ENCODE peak calls at places on chromosomes 3 and 15, in six cellular contexts. One of them, this sample, is unnamed.

GRCh38 chr3:154904328-154904727 is 175.8 kb upstream of the MME start:
- DNase-seq in NCI-H1105: no peak
- DNase-seq in astrocyte of the spinal cord: peak
- DNase-seq in AG09319: no peak
- DNase-seq in fibroblast of the aortic adventitia: peak
- DNase-seq in activated CD4-positive, alpha-beta memory T cell treated with anti-CD3 and anti-CD28 coated beads for 36 hours: no peak
- DNase-seq in this sample: no peak

GRCh38 chr15:48021336-48022086 is 99.3 kb upstream of the SLC24A5 start:
- DNase-seq in NCI-H1105: no peak
- DNase-seq in astrocyte of the spinal cord: peak
- DNase-seq in AG09319: no peak
- DNase-seq in fibroblast of the aortic adventitia: no peak
- DNase-seq in activated CD4-positive, alpha-beta memory T cell treated with anti-CD3 and anti-CD28 coated beads for 36 hours: no peak
- DNase-seq in this sample: no peak

GRCh38 chr3:113166719-113167492 is 44.5 kb upstream of the BOC start:
- DNase-seq in NCI-H1105: peak
- DNase-seq in astrocyte of the spinal cord: peak
- DNase-seq in AG09319: peak
- DNase-seq in fibroblast of the aortic adventitia: peak
- DNase-seq in activated CD4-positive, alpha-beta memory T cell treated with anti-CD3 and anti-CD28 coated beads for 36 hours: no peak
- DNase-seq in this sample: no peak

GRCh38 chr3:13294442-13295351 is 125.4 kb downstream of the NUP210 start:
- DNase-seq in NCI-H1105: no peak
- DNase-seq in astrocyte of the spinal cord: no peak
- DNase-seq in AG09319: no peak
- DNase-seq in fibroblast of the aortic adventitia: no peak
- DNase-seq in activated CD4-positive, alpha-beta memory T cell treated with anti-CD3 and anti-CD28 coated beads for 36 hours: no peak
- DNase-seq in this sample: no peak

GRCh38 chr3:126431103-126431534 is 36.4 kb downstream of the CFAP100 start:
- DNase-seq in NCI-H1105: no peak
- DNase-seq in astrocyte of the spinal cord: no peak
- DNase-seq in AG09319: no peak
- DNase-seq in fibroblast of the aortic adventitia: no peak
- DNase-seq in activated CD4-positive, alpha-beta memory T cell treated with anti-CD3 and anti-CD28 coated beads for 36 hours: no peak
- DNase-seq in this sample: peak

GRCh38 chr3:2774485-2774884 is 335.7 kb downstream of the IL5RA start:
- DNase-seq in NCI-H1105: no peak
- DNase-seq in astrocyte of the spinal cord: no peak
- DNase-seq in AG09319: no peak
- DNase-seq in fibroblast of the aortic adventitia: no peak
- DNase-seq in activated CD4-positive, alpha-beta memory T cell treated with anti-CD3 and anti-CD28 coated beads for 36 hours: no peak
- DNase-seq in this sample: no peak

GRCh38 chr15:38474155-38474757 is 20.3 kb downstream of the FAM98B start:
- DNase-seq in NCI-H1105: peak
- DNase-seq in astrocyte of the spinal cord: peak
- DNase-seq in AG09319: peak
- DNase-seq in fibroblast of the aortic adventitia: peak
- DNase-seq in activated CD4-positive, alpha-beta memory T cell treated with anti-CD3 and anti-CD28 coated beads for 36 hours: no peak
- DNase-seq in this sample: peak

GRCh38 chr3:102471001-102471400 is 36.2 kb downstream of the ZPLD1 start:
- DNase-seq in NCI-H1105: no peak
- DNase-seq in astrocyte of the spinal cord: no peak
- DNase-seq in AG09319: no peak
- DNase-seq in fibroblast of the aortic adventitia: no peak
- DNase-seq in activated CD4-positive, alpha-beta memory T cell treated with anti-CD3 and anti-CD28 coated beads for 36 hours: no peak
- DNase-seq in this sample: no peak

GRCh38 chr15:75758071-75758872 is 45.6 kb upstream of the CSPG4 start:
- DNase-seq in NCI-H1105: peak
- DNase-seq in astrocyte of the spinal cord: peak
- DNase-seq in AG09319: peak
- DNase-seq in fibroblast of the aortic adventitia: peak
- DNase-seq in activated CD4-positive, alpha-beta memory T cell treated with anti-CD3 and anti-CD28 coated beads for 36 hours: peak
- DNase-seq in this sample: peak

This sample was measured in activated CD8-positive, alpha-beta T cell treated with anti-CD3 and anti-CD28 coated beads for 36 hours.